ENCODE peak calls at places on chromosomes 7 and 10, in four cellular contexts. T is H1, M is HepG2, U is GM12878. O is an unnamed sample.

GRCh38 chr7:32618987-32619386 is 123.7 kb downstream of the AVL9 start:
- DNase-seq in M (no peak), U (no peak), T (no peak), O (no peak)

GRCh38 chr7:6402041-6402440 is 45.7 kb downstream of the DAGLB start:
- DNase-seq in T (no peak), U (no peak), M (no peak), O (no peak)

GRCh38 chr10:59892697-59893096 is 13.7 kb downstream of the CCDC6 start:
- DNase-seq in M (no peak), U (no peak), T (no peak), O (peak)

GRCh38 chr7:36128448-36129047 is 24.5 kb upstream of the EEPD1 start:
- DNase-seq in M (peak), T (no peak), U (no peak), O (peak)

GRCh38 chr10:35613597-35614226 is 8.6 kb downstream of the GJD4 start:
- DNase-seq in U (no peak), T (no peak), M (peak), O (no peak)

GRCh38 chr7:64266341-64266919 is 38.2 kb downstream of the ZNF679 start:
- DNase-seq in U (no peak), M (no peak), T (no peak), O (no peak)

GRCh38 chr10:58898854-58899573 is 277.4 kb upstream of the PHYHIPL start:
- DNase-seq in T (no peak), M (no peak), U (no peak), O (no peak)

GRCh38 chr7:7177044-7177517 is 5.3 kb upstream of the C1GALT1 start:
- DNase-seq in T (no peak), M (peak), U (no peak), O (no peak)

GRCh38 chr10:131915990-131916766 is 15.4 kb downstream of the PPP2R2D start:
- DNase-seq in M (no peak), T (no peak), U (no peak), O (peak)

GRCh38 chr7:143504215-143504936 is 26.7 kb downstream of the TAS2R41 start:
- DNase-seq in U (no peak), M (no peak), T (no peak), O (peak)

GRCh38 chr7:996089-996872 is 13.3 kb downstream of the CYP2W1 start:
- DNase-seq in U (no peak), M (no peak), T (no peak), O (no peak)

GRCh38 chr7:1558181-1558811 is 2.3 kb upstream of the TMEM184A start:
- DNase-seq in U (no peak), M (peak), T (no peak), O (peak)

GRCh38 chr10:3660753-3661152 is 124.3 kb downstream of the KLF6 start:
- DNase-seq in M (no peak), T (no peak), U (no peak), O (no peak)

GRCh38 chr10:108363566-108363965 is 1199.1 kb upstream of the SORCS1 start:
- DNase-seq in U (no peak), T (no peak), M (no peak), O (no peak)

GRCh38 chr7:127705461-127705959 is 53.5 kb downstream of the SND1 start:
- DNase-seq in M (no peak), U (no peak), T (no peak), O (no peak)

GRCh38 chr7:142248-142955 is 50.0 kb upstream of the FAM20C start:
- DNase-seq in U (no peak), M (peak), T (no peak), O (no peak)

GRCh38 chr10:1209355-1209979 is 153.3 kb downstream of the WDR37 start:
- DNase-seq in M (no peak), U (no peak), T (no peak), O (no peak)

GRCh38 chr10:60460058-60460457 is 70.4 kb upstream of the ANK3 start:
- DNase-seq in T (no peak), M (no peak), U (no peak), O (no peak)

GRCh38 chr7:149690688-149691446 is 82.5 kb downstream of the ZNF467 start:
- DNase-seq in M (peak), U (no peak), T (peak), O (peak)

GRCh38 chr7:30817060-30817770 is 46.0 kb downstream of the MINDY4 start:
- DNase-seq in M (no peak), T (no peak), U (no peak), O (no peak)

GRCh38 chr7:148277042-148277660 is 313.4 kb upstream of the C7orf33 start:
- DNase-seq in U (no peak), T (no peak), M (no peak), O (no peak)

GRCh38 chr7:14748461-14748860 is 154.1 kb downstream of the DGKB start:
- DNase-seq in U (no peak), T (no peak), M (no peak), O (no peak)

GRCh38 chr10:127228195-127228785 is 31.9 kb upstream of the INSYN2A start:
- DNase-seq in U (no peak), M (peak), T (no peak), O (no peak)

GRCh38 chr10:100970076-100970913 is 991 bp downstream of the SEMA4G start:
- DNase-seq in U (no peak), T (no peak), M (peak), O (peak)

GRCh38 chr10:89869180-89869579 is 167.8 kb downstream of the KIF20B start:
- DNase-seq in M (no peak), U (no peak), T (no peak), O (no peak)

GRCh38 chr10:6197274-6197673 is 5.5 kb upstream of the PFKFB3 start:
- DNase-seq in U (no peak), M (no peak), T (no peak), O (no peak)

GRCh38 chr7:45157286-45157652 is 322 bp upstream of the RAMP3 start:
- DNase-seq in U (no peak), M (no peak), T (no peak), O (no peak)

GRCh38 chr7:44219371-44220045 is 18.7 kb downstream of the YKT6 start:
- DNase-seq in T (no peak), M (no peak), U (no peak), O (no peak)

GRCh38 chr7:157684596-157685429 is 348.0 kb downstream of the DNAJB6 start:
- DNase-seq in T (no peak), U (no peak), M (no peak), O (no peak)

GRCh38 chr7:114865564-114865963 is 56.3 kb upstream of the MDFIC start:
- DNase-seq in U (peak), T (no peak), M (peak), O (peak)

DNA sequence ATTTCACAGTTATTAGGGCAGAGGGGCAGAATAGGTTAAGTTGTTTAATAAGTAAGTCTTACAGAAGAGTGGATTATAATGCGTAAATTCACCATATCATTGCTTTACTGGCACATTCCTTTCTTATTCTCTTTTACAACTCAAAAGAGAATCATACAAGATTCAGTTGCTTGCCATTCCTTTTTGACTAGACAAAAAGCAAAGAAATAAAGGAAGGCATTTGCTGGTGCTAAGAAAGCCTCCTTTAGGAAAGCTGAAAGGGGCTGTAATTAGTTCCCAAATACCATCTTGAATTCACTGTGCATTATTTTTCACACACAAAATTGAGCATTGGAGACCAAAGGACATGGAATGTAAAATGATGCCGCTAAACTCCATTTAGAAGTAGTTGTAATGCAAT is 499.3 kb downstream of the NXPH1 start:
- DNase-seq in T (no peak), U (no peak), M (no peak), O (no peak)
- TF ChIP-seq ZNF274 in T (no peak), U (no peak), M (no peak), O (no peak)

GRCh38 chr10:47447740-47448139 is 36.2 kb downstream of the ANXA8 start:
- DNase-seq in T (no peak), M (no peak), U (no peak), O (no peak)
- TF ChIP-seq HDAC6 in T (no peak), M (no peak), U (no peak), O (no peak)

GRCh38 chr10:70465832-70466231 is 12.7 kb upstream of the PALD1 start:
- DNase-seq in M (no peak), T (no peak), U (no peak), O (no peak)
- TF ChIP-seq ZNF274 in M (no peak), T (no peak), U (no peak), O (no peak)

GRCh38 chr7:74219416-74219815 is 9.6 kb downstream of the LAT2 start:
- DNase-seq in U (no peak), M (no peak), T (no peak), O (no peak)

GRCh38 chr7:74222851-74223710 is 13.3 kb downstream of the LAT2 start:
- DNase-seq in U (no peak), T (no peak), M (no peak), O (no peak)

GRCh38 chr7:74220229-74220628 is 10.4 kb downstream of the LAT2 start:
- DNase-seq in T (no peak), M (no peak), U (no peak), O (no peak)

GRCh38 chr7:74223711-74224510 is 14.1 kb downstream of the LAT2 start:
- DNase-seq in U (no peak), T (no peak), M (no peak), O (no peak)

GRCh38 chr7:74221713-74222112 is 11.9 kb downstream of the LAT2 start:
- DNase-seq in M (no peak), U (no peak), T (no peak), O (no peak)
- TF ChIP-seq HDAC6 in M (no peak), U (no peak), T (no peak), O (no peak)

GRCh38 chr7:82188636-82189035 is 254.9 kb downstream of the CACNA2D1 start:
- DNase-seq in T (no peak), U (no peak), M (no peak), O (no peak)

GRCh38 chr7:82194011-82194410 is 249.6 kb downstream of the CACNA2D1 start:
- DNase-seq in T (no peak), M (no peak), U (no peak), O (no peak)
- TF ChIP-seq ZNF274 in T (no peak), M (no peak), U (no peak), O (no peak)

GRCh38 chr7:16203065-16203464 is 218.3 kb downstream of the CRPPA start:
- DNase-seq in T (no peak), M (no peak), U (no peak), O (no peak)
- TF ChIP-seq HDAC6 in T (no peak), M (no peak), U (no peak), O (no peak)

O was measured in K562.